ENCODE peak calls at places on chromosomes 3 and 15, in six cellular contexts. A is NCI-H748 treated with DMSO at 0.1 percent for 48 hours, G is GM12891, C is hippocampal formation, O is tibial nerve, B is dermis microvascular lymphatic vessel endothelial cell. U is an unnamed sample.

GRCh38 chr15:64305261-64305660 is 50.7 kb downstream of the CSNK1G1 start:
- DNase-seq in G (no peak), A (no peak), B (peak; percentile 18), O (no peak), C (no peak), U (no peak)

GRCh38 chr3:33829720-33830119 is 31.3 kb downstream of the PDCD6IP start:
- DNase-seq in C (no peak), A (no peak), O (no peak), G (no peak), B (no peak), U (no peak)

GRCh38 chr3:134460965-134461364 is 24.8 kb downstream of the ANAPC13 start:
- DNase-seq in C (no peak), A (no peak), O (no peak), G (no peak), B (no peak), U (no peak)

GRCh38 chr15:45650889-45651525 is 16.2 kb downstream of the SQOR start:
- DNase-seq in B (no peak), A (no peak), G (no peak), C (no peak), O (no peak), U (no peak)

GRCh38 chr3:106431698-106432097 is 562.9 kb upstream of the CBLB start:
- DNase-seq in C (no peak), B (no peak), A (no peak), O (no peak), G (no peak), U (no peak)

GRCh38 chr3:50286322-50287227 is 5.7 kb downstream of the IFRD2 start:
- DNase-seq in O (no peak), B (no peak), G (no peak), A (no peak), C (no peak), U (no peak)

GRCh38 chr15:22973286-22973685 is 6.9 kb downstream of the CYFIP1 start:
- DNase-seq in G (no peak), B (no peak), A (no peak), C (no peak), O (no peak), U (no peak)

GRCh38 chr3:171804618-171805389 is 5.5 kb downstream of the PLD1 start:
- DNase-seq in G (no peak), A (no peak), C (no peak), O (no peak), B (peak; percentile 88), U (no peak)

GRCh38 chr3:50493086-50493485 is 10.3 kb downstream of the CACNA2D2 start:
- DNase-seq in G (no peak), C (no peak), O (no peak), B (no peak), A (no peak), U (no peak)

GRCh38 chr15:84591815-84592214 is 9.0 kb upstream of the ZSCAN2 start:
- DNase-seq in O (no peak), G (no peak), C (no peak), A (no peak), B (no peak), U (no peak)

GRCh38 chr3:42061711-42062408 is 29.3 kb upstream of the TRAK1 start:
- DNase-seq in O (peak; percentile 47), B (peak; percentile 92), G (no peak), C (no peak), A (no peak), U (no peak)

GRCh38 chr3:33491697-33492096 is 51.5 kb upstream of the UBP1 start:
- DNase-seq in B (no peak), G (no peak), A (no peak), O (no peak), C (no peak), U (no peak)

GRCh38 chr3:187210555-187211327 is 13.5 kb downstream of the RTP1 start:
- DNase-seq in B (no peak), O (no peak), A (no peak), G (no peak), C (no peak), U (no peak)

GRCh38 chr15:83927704-83928391 is 273.9 kb downstream of the ADAMTSL3 start:
- DNase-seq in A (no peak), C (no peak), B (no peak), O (no peak), G (no peak), U (no peak)

GRCh38 chr15:100383302-100384107 is 41.7 kb upstream of the ADAMTS17 start:
- DNase-seq in B (peak; percentile 2), O (no peak), C (no peak), A (no peak), G (no peak), U (no peak)

GRCh38 chr15:73932381-73933191 is 6.3 kb downstream of the LOXL1 start:
- DNase-seq in B (peak; percentile 63), O (no peak), G (no peak), C (no peak), A (no peak), U (no peak)

GRCh38 chr15:79437275-79438000 is 5.3 kb downstream of the MINAR1 start:
- DNase-seq in A (no peak), G (no peak), O (no peak), B (no peak), C (no peak), U (no peak)

GRCh38 chr3:170178631-170179030 is 2.9 kb downstream of the PHC3 start:
- DNase-seq in A (no peak), B (no peak), C (no peak), O (no peak), G (peak; percentile 36), U (no peak)

GRCh38 chr3:47227678-47228077 is 54.9 kb downstream of the KIF9 start:
- DNase-seq in C (peak; percentile 6), G (no peak), A (no peak), O (no peak), B (no peak), U (peak; percentile 9)

GRCh38 chr3:31165399-31165860 is 271.0 kb upstream of the GADL1 start:
- DNase-seq in G (no peak), A (peak; percentile 52), C (no peak), B (peak; percentile 87), O (no peak), U (no peak)

GRCh38 chr3:29033511-29033910 is 247.4 kb upstream of the RBMS3 start:
- DNase-seq in A (no peak), C (no peak), B (no peak), O (no peak), G (no peak), U (no peak)

GRCh38 chr3:127678611-127679533 is 6.1 kb downstream of the ABTB1 start:
- DNase-seq in B (no peak), O (peak; percentile 11), A (no peak), G (no peak), C (no peak), U (no peak)

GRCh38 chr15:57727031-57727430 is 20.5 kb downstream of the POLR2M start:
- DNase-seq in C (no peak), O (no peak), B (no peak), G (no peak), A (no peak), U (no peak)

GRCh38 chr3:14323401-14324223 is 78.8 kb upstream of the SLC6A6 start:
- DNase-seq in C (no peak), G (no peak), O (no peak), A (no peak), B (peak; percentile 13), U (no peak)

GRCh38 chr3:127394031-127394430 is 106.2 kb upstream of the PRR20G start:
- DNase-seq in G (no peak), A (no peak), B (no peak), O (no peak), C (no peak), U (no peak)

GRCh38 chr15:55389276-55389631 is 18.9 kb downstream of the CCPG1 start:
- DNase-seq in O (no peak), A (no peak), G (no peak), B (peak; percentile 15), C (no peak), U (no peak)

GRCh38 chr15:34019369-34019990 is 19.5 kb downstream of the AVEN start:
- DNase-seq in G (no peak), C (no peak), A (no peak), O (no peak), B (no peak), U (no peak)

GRCh38 chr15:84598993-84599392 is 1.8 kb upstream of the ZSCAN2 start:
- DNase-seq in G (no peak), C (no peak), A (peak; percentile 15), B (peak; percentile 80), O (no peak), U (peak; percentile 12)

GRCh38 chr15:67825880-67826716 is 789 bp downstream of the SKOR1 start:
- DNase-seq in C (no peak), O (no peak), B (no peak), A (peak; percentile 16), G (no peak), U (no peak)

GRCh38 chr15:34610388-34610787 is 26.9 kb upstream of the GOLGA8B start:
- DNase-seq in O (no peak), A (no peak), B (peak; percentile 19), G (no peak), C (no peak), U (no peak)

GRCh38 chr15:53160092-53160704 is 370.1 kb upstream of the ONECUT1 start:
- DNase-seq in A (no peak), O (no peak), C (no peak), B (no peak), G (no peak), U (no peak)